ENCODE peak calls at places on chromosomes 2 and 18, in four cellular contexts. L is spleen, V is RWPE1, G is ovary. M is an unnamed sample.

GRCh38 chr18:36349552-36349951 is 52.0 kb downstream of the FHOD3 start:
- DNase-seq in L (no peak), V (no peak), G (no peak), M (no peak)

GRCh38 chr2:168345601-168346000 is 98.2 kb upstream of the STK39 start:
- DNase-seq in L (no peak), V (no peak), G (no peak), M (no peak)

GRCh38 chr18:80245781-80246655 is 1.3 kb downstream of the PARD6G start:
- DNase-seq in L (no peak), V (peak), G (peak), M (no peak)

GRCh38 chr18:59820663-59821062 is 79.1 kb upstream of the PMAIP1 start:
- DNase-seq in L (no peak), V (no peak), G (no peak), M (no peak)

GRCh38 chr18:29849145-29849544 is 1193.4 kb downstream of the DSC3 start:
- DNase-seq in L (no peak), V (no peak), G (no peak), M (no peak)

GRCh38 chr2:72544554-72544953 is 281.3 kb downstream of the EXOC6B start:
- DNase-seq in L (no peak), V (no peak), G (no peak), M (no peak)

GRCh38 chr2:37764108-37764507 is 92.7 kb upstream of the CDC42EP3 start:
- DNase-seq in L (no peak), V (no peak), G (no peak), M (no peak)

GRCh38 chr2:43594875-43595274 is 963 bp downstream of the THADA start:
- DNase-seq in L (no peak), V (no peak), G (no peak), M (peak)

GRCh38 chr2:137000790-137001189 is 235.4 kb downstream of the THSD7B start:
- DNase-seq in L (no peak), V (no peak), G (no peak), M (no peak)

GRCh38 chr18:10860937-10861336 is 288.4 kb downstream of the PIEZO2 start:
- DNase-seq in L (no peak), V (no peak), G (peak), M (no peak)

GRCh38 chr2:237707859-237708398 is 80.5 kb downstream of the LRRFIP1 start:
- DNase-seq in L (no peak), V (no peak), G (no peak), M (no peak)

GRCh38 chr2:145184741-145185671 is 665.1 kb upstream of the ZEB2 start:
- DNase-seq in L (no peak), V (no peak), G (no peak), M (no peak)

GRCh38 chr2:119810039-119810630 is 50.4 kb downstream of the PTPN4 start:
- DNase-seq in L (no peak), V (no peak), G (no peak), M (no peak)

GRCh38 chr2:226362991-226363390 is 436.6 kb downstream of the IRS1 start:
- DNase-seq in L (no peak), V (no peak), G (no peak), M (no peak)

GRCh38 chr18:51568151-51568550 is 370.7 kb upstream of the MEX3C start:
- DNase-seq in L (no peak), V (no peak), G (no peak), M (no peak)

GRCh38 chr2:237714690-237715458 is 83.7 kb upstream of the RBM44 start:
- DNase-seq in L (no peak), V (peak), G (no peak), M (no peak)

GRCh38 chr2:189304360-189304759 is 124.8 kb upstream of the COL5A2 start:
- DNase-seq in L (no peak), V (no peak), G (no peak), M (no peak)

GRCh38 chr2:58890865-58891525 is 649.9 kb upstream of the FANCL start:
- DNase-seq in L (no peak), V (no peak), G (no peak), M (no peak)

GRCh38 chr18:59311631-59312030 is 6.8 kb downstream of the CPLX4 start:
- DNase-seq in L (no peak), V (no peak), G (no peak), M (peak)

GRCh38 chr2:12834239-12834638 is 117.5 kb downstream of the TRIB2 start:
- DNase-seq in L (no peak), V (no peak), G (no peak), M (no peak)

GRCh38 chr2:240159251-240159839 is 18.9 kb upstream of the OTOS start:
- DNase-seq in L (peak), V (no peak), G (no peak), M (no peak)

GRCh38 chr2:196464311-196464710 is 175.2 kb upstream of the CCDC150 start:
- DNase-seq in L (no peak), V (no peak), G (no peak), M (no peak)

GRCh38 chr2:78351208-78351607 is 674.3 kb upstream of the REG3G start:
- DNase-seq in L (no peak), V (peak), G (no peak), M (peak)

GRCh38 chr2:168773128-168773527 is 29.3 kb upstream of the NOSTRIN start:
- DNase-seq in L (no peak), V (no peak), G (no peak), M (no peak)

GRCh38 chr2:144426981-144427479 is 92.9 kb downstream of the ZEB2 start:
- DNase-seq in L (no peak), V (no peak), G (peak), M (no peak)

GRCh38 chr2:47299555-47299954 is 103.4 kb upstream of the MSH2 start:
- DNase-seq in L (no peak), V (no peak), G (no peak), M (peak)

GRCh38 chr2:137155351-137156104 is 390.2 kb downstream of the THSD7B start:
- DNase-seq in L (no peak), V (peak), G (no peak), M (no peak)

GRCh38 chr2:107804608-107805498 is 21.8 kb upstream of the RGPD4 start:
- DNase-seq in L (no peak), V (no peak), G (no peak), M (no peak)

GRCh38 chr2:10787176-10787968 is 25.2 kb downstream of the PDIA6 start:
- DNase-seq in L (peak), V (no peak), G (no peak), M (no peak)

GRCh38 chr2:170740660-170741059 is 25.5 kb downstream of the SP5 start:
- DNase-seq in L (no peak), V (no peak), G (no peak), M (no peak)

GRCh38 chr18:23580677-23581367 is 5.5 kb downstream of the NPC1 start:
- DNase-seq in L (no peak), V (no peak), G (no peak), M (no peak)

GRCh38 chr2:64651590-64651989 is 2.1 kb downstream of the SERTAD2 start:
- DNase-seq in L (no peak), V (no peak), G (no peak), M (no peak)

GRCh38 chr18:22683196-22683676 is 249.9 kb upstream of the RBBP8 start:
- DNase-seq in L (no peak), V (peak), G (peak), M (no peak)

GRCh38 chr2:88265352-88265960 is 95.3 kb downstream of the THNSL2 start:
- DNase-seq in L (no peak), V (peak), G (no peak), M (peak)

GRCh38 chr18:35605686-35606417 is 24.3 kb downstream of the GALNT1 start:
- DNase-seq in L (no peak), V (no peak), G (no peak), M (peak)

GRCh38 chr2:226483745-226484619 is 315.6 kb downstream of the IRS1 start:
- DNase-seq in L (no peak), V (no peak), G (no peak), M (no peak)

M was measured in RKO.